ENCODE peak calls at places on chromosome 2, in five cellular contexts. M is MM.1S, V is GM20000, H is pancreas, C is fibroblast of pulmonary artery. G is an unnamed sample.
A peak's percentile ranks its signal among the peaks of the same experiment; 100 is the strongest.

GRCh38 chr2:144510206-144510991 is 9.5 kb downstream of the ZEB2 start:
- DNase-seq in M (no peak), V (peak; percentile 45), H (no peak), C (peak; percentile 68), G (no peak)

GRCh38 chr2:38702413-38702812 is 36.5 kb downstream of the GALM start:
- DNase-seq in M (no peak), V (no peak), H (no peak), C (peak; percentile 70), G (no peak)

GRCh38 chr2:154240921-154241379 is 369.2 kb downstream of the GALNT13 start:
- DNase-seq in M (no peak), V (no peak), H (no peak), C (no peak), G (no peak)

GRCh38 chr2:16546128-16546754 is 119.4 kb downstream of the CYRIA start:
- DNase-seq in M (peak; percentile 73), V (peak; percentile 23), H (no peak), C (peak; percentile 67), G (peak; percentile 26)

GRCh38 chr2:108382196-108382595 is 4.4 kb downstream of the SULT1C4 start:
- DNase-seq in M (no peak), V (no peak), H (no peak), C (no peak), G (no peak)

GRCh38 chr2:85733121-85733960 is 20.4 kb upstream of the ATOH8 start:
- DNase-seq in M (no peak), V (no peak), H (no peak), C (no peak), G (no peak)

GRCh38 chr2:111032721-111033532 is 87.8 kb upstream of the BCL2L11 start:
- DNase-seq in M (no peak), V (no peak), H (no peak), C (peak; percentile 8), G (no peak)

GRCh38 chr2:64192080-64192479 is 47.9 kb upstream of the PELI1 start:
- DNase-seq in M (peak; percentile 77), V (no peak), H (no peak), C (no peak), G (no peak)

G was measured in prostate gland.